ENCODE peak calls at places on chromosomes 3 and 15, in ten cellular contexts. M, F, D, K, Y, W, E, B, G and J are unnamed samples.

GRCh38 chr3:168620854-168621253 is 525.1 kb upstream of the GOLIM4 start:
- DNase-seq in M (no peak), F (peak), D (no peak), K (no peak), Y (peak), W (no peak), E (no peak), B (peak), G (no peak), J (peak)

GRCh38 chr3:25648107-25648535 is 16.6 kb downstream of the TOP2B start:
- DNase-seq in M (peak), F (peak), D (peak), K (peak), Y (peak), W (peak), E (peak), B (peak), G (peak), J (peak)

GRCh38 chr15:94105760-94106159 is 125.6 kb upstream of the MCTP2 start:
- DNase-seq in M (no peak), F (peak), D (no peak), K (no peak), Y (no peak), W (no peak), E (no peak), B (no peak), G (no peak), J (no peak)

GRCh38 chr3:58531956-58532355 is 5.0 kb downstream of the ACOX2 start:
- DNase-seq in M (no peak), F (no peak), D (no peak), K (no peak), Y (peak), W (no peak), E (no peak), B (no peak), G (no peak), J (no peak)

GRCh38 chr15:57379487-57379886 is 3.2 kb downstream of the CGNL1 start:
- DNase-seq in M (no peak), F (no peak), D (no peak), K (no peak), Y (no peak), W (no peak), E (no peak), B (no peak), G (no peak), J (no peak)

GRCh38 chr3:193744048-193744821 is 151.2 kb downstream of the OPA1 start:
- DNase-seq in M (no peak), F (no peak), D (no peak), K (no peak), Y (no peak), W (no peak), E (no peak), B (peak), G (peak), J (no peak)

GRCh38 chr3:31440878-31441277 is 91.8 kb upstream of the STT3B start:
- DNase-seq in M (no peak), F (no peak), D (no peak), K (no peak), Y (no peak), W (no peak), E (no peak), B (no peak), G (no peak), J (no peak)

GRCh38 chr3:151265866-151266265 is 12.5 kb downstream of the P2RY14 start:
- DNase-seq in M (no peak), F (no peak), D (no peak), K (no peak), Y (no peak), W (no peak), E (peak), B (no peak), G (no peak), J (peak)

GRCh38 chr15:58748040-58748786 is 1.3 kb downstream of the ADAM10 start:
- DNase-seq in M (no peak), F (no peak), D (no peak), K (no peak), Y (no peak), W (no peak), E (no peak), B (no peak), G (no peak), J (no peak)

GRCh38 chr15:57527382-57528091 is 64.2 kb upstream of the MYZAP start:
- DNase-seq in M (no peak), F (peak), D (no peak), K (no peak), Y (peak), W (peak), E (peak), B (peak), G (peak), J (peak)

GRCh38 chr15:92821491-92822116 is 78.5 kb upstream of the CHD2 start:
- DNase-seq in M (no peak), F (peak), D (no peak), K (no peak), Y (peak), W (no peak), E (no peak), B (no peak), G (peak), J (no peak)

GRCh38 chr15:29669823-29670222 is 152.4 kb downstream of the TJP1 start:
- DNase-seq in M (no peak), F (peak), D (no peak), K (no peak), Y (peak), W (no peak), E (no peak), B (no peak), G (peak), J (no peak)

GRCh38 chr15:52683585-52683984 is 4.4 kb upstream of the ATOSA start:
- DNase-seq in M (no peak), F (no peak), D (no peak), K (no peak), Y (no peak), W (no peak), E (no peak), B (no peak), G (no peak), J (no peak)

GRCh38 chr3:123789160-123789559 is 95.0 kb downstream of the MYLK start:
- DNase-seq in M (no peak), F (no peak), D (no peak), K (no peak), Y (no peak), W (no peak), E (no peak), B (no peak), G (no peak), J (no peak)

GRCh38 chr3:64354221-64354620 is 129.0 kb upstream of the PRICKLE2 start:
- DNase-seq in M (no peak), F (peak), D (no peak), K (no peak), Y (no peak), W (no peak), E (no peak), B (no peak), G (peak), J (no peak)

GRCh38 chr3:118760611-118761606 is 273.7 kb downstream of the IGSF11 start:
- DNase-seq in M (no peak), F (peak), D (no peak), K (no peak), Y (no peak), W (no peak), E (no peak), B (no peak), G (no peak), J (no peak)

GRCh38 chr15:28932361-28932760 is 46.6 kb downstream of the APBA2 start:
- DNase-seq in M (no peak), F (no peak), D (no peak), K (no peak), Y (no peak), W (no peak), E (no peak), B (no peak), G (no peak), J (no peak)

GRCh38 chr3:122100591-122101491 is 45.7 kb downstream of the CD86 start:
- DNase-seq in M (no peak), F (peak), D (no peak), K (no peak), Y (peak), W (no peak), E (no peak), B (peak), G (no peak), J (peak)